ENCODE peak calls at places on chromosomes 2 and 18, in eight cellular contexts. One of them, this sample, is unnamed.

GRCh38 chr18:26549103-26549485 is 741 bp upstream of the KCTD1 start:
- DNase-seq in amniotic stem cell: no peak
- DNase-seq in iris pigment epithelial cell: peak; percentile 65
- DNase-seq in PC-9: peak; percentile 45
- DNase-seq in activated CD8-positive, alpha-beta memory T cell treated with anti-CD3 and anti-CD28 coated beads, Interleukin-2, amount 50 U/mL, for 48 hours: peak; percentile 64
- DNase-seq in progenitor cell of endocrine pancreas: peak; percentile 15
- DNase-seq in sciatic nerve: peak; percentile 58
- DNase-seq in endodermal cell: peak; percentile 83
- DNase-seq in this sample: peak; percentile 27

GRCh38 chr18:3454365-3455089 is 4.6 kb downstream of the TGIF1 start:
- DNase-seq in progenitor cell of endocrine pancreas: no peak
- DNase-seq in activated CD8-positive, alpha-beta memory T cell treated with anti-CD3 and anti-CD28 coated beads, Interleukin-2, amount 50 U/mL, for 48 hours: no peak
- DNase-seq in sciatic nerve: no peak
- DNase-seq in endodermal cell: peak; percentile 79
- DNase-seq in iris pigment epithelial cell: peak; percentile 71
- DNase-seq in PC-9: peak; percentile 52
- DNase-seq in amniotic stem cell: no peak
- DNase-seq in this sample: peak; percentile 65

GRCh38 chr18:6714027-6714426 is 15.5 kb upstream of the ARHGAP28 start:
- DNase-seq in amniotic stem cell: no peak
- DNase-seq in PC-9: no peak
- DNase-seq in iris pigment epithelial cell: no peak
- DNase-seq in activated CD8-positive, alpha-beta memory T cell treated with anti-CD3 and anti-CD28 coated beads, Interleukin-2, amount 50 U/mL, for 48 hours: no peak
- DNase-seq in endodermal cell: peak; percentile 56
- DNase-seq in sciatic nerve: no peak
- DNase-seq in progenitor cell of endocrine pancreas: no peak
- DNase-seq in this sample: peak; percentile 10

GRCh38 chr2:158510887-158511286 is 54.1 kb downstream of the PKP4 start:
- DNase-seq in progenitor cell of endocrine pancreas: no peak
- DNase-seq in sciatic nerve: no peak
- DNase-seq in endodermal cell: no peak
- DNase-seq in PC-9: no peak
- DNase-seq in iris pigment epithelial cell: no peak
- DNase-seq in amniotic stem cell: no peak
- DNase-seq in activated CD8-positive, alpha-beta memory T cell treated with anti-CD3 and anti-CD28 coated beads, Interleukin-2, amount 50 U/mL, for 48 hours: no peak
- DNase-seq in this sample: no peak

GRCh38 chr2:134716716-134717585 is 1.8 kb downstream of the TMEM163 start:
- DNase-seq in activated CD8-positive, alpha-beta memory T cell treated with anti-CD3 and anti-CD28 coated beads, Interleukin-2, amount 50 U/mL, for 48 hours: no peak
- DNase-seq in sciatic nerve: no peak
- DNase-seq in amniotic stem cell: no peak
- DNase-seq in progenitor cell of endocrine pancreas: no peak
- DNase-seq in PC-9: no peak
- DNase-seq in iris pigment epithelial cell: no peak
- DNase-seq in endodermal cell: no peak
- DNase-seq in this sample: no peak

GRCh38 chr2:4973354-4973753 is 718.8 kb upstream of the SOX11 start:
- DNase-seq in PC-9: no peak
- DNase-seq in sciatic nerve: no peak
- DNase-seq in progenitor cell of endocrine pancreas: no peak
- DNase-seq in amniotic stem cell: no peak
- DNase-seq in activated CD8-positive, alpha-beta memory T cell treated with anti-CD3 and anti-CD28 coated beads, Interleukin-2, amount 50 U/mL, for 48 hours: no peak
- DNase-seq in iris pigment epithelial cell: no peak
- DNase-seq in endodermal cell: no peak
- DNase-seq in this sample: no peak

GRCh38 chr2:43001787-43002468 is 209.5 kb upstream of the HAAO start:
- DNase-seq in activated CD8-positive, alpha-beta memory T cell treated with anti-CD3 and anti-CD28 coated beads, Interleukin-2, amount 50 U/mL, for 48 hours: peak; percentile 29
- DNase-seq in iris pigment epithelial cell: no peak
- DNase-seq in progenitor cell of endocrine pancreas: no peak
- DNase-seq in endodermal cell: peak; percentile 17
- DNase-seq in sciatic nerve: no peak
- DNase-seq in amniotic stem cell: no peak
- DNase-seq in PC-9: no peak
- DNase-seq in this sample: no peak

GRCh38 chr2:154623819-154624218 is 74.7 kb upstream of the KCNJ3 start:
- DNase-seq in sciatic nerve: no peak
- DNase-seq in PC-9: no peak
- DNase-seq in progenitor cell of endocrine pancreas: peak; percentile 16
- DNase-seq in endodermal cell: peak; percentile 82
- DNase-seq in iris pigment epithelial cell: peak; percentile 35
- DNase-seq in amniotic stem cell: no peak
- DNase-seq in activated CD8-positive, alpha-beta memory T cell treated with anti-CD3 and anti-CD28 coated beads, Interleukin-2, amount 50 U/mL, for 48 hours: no peak
- DNase-seq in this sample: peak; percentile 3

GRCh38 chr2:124838426-124838825 is 813.3 kb downstream of the CNTNAP5 start:
- DNase-seq in endodermal cell: no peak
- DNase-seq in activated CD8-positive, alpha-beta memory T cell treated with anti-CD3 and anti-CD28 coated beads, Interleukin-2, amount 50 U/mL, for 48 hours: no peak
- DNase-seq in PC-9: peak; percentile 11
- DNase-seq in amniotic stem cell: no peak
- DNase-seq in progenitor cell of endocrine pancreas: no peak
- DNase-seq in sciatic nerve: no peak
- DNase-seq in iris pigment epithelial cell: no peak
- DNase-seq in this sample: no peak

GRCh38 chr2:205704101-205704741 is 21.9 kb downstream of the NRP2 start:
- DNase-seq in progenitor cell of endocrine pancreas: no peak
- DNase-seq in PC-9: no peak
- DNase-seq in amniotic stem cell: no peak
- DNase-seq in iris pigment epithelial cell: peak; percentile 84
- DNase-seq in sciatic nerve: no peak
- DNase-seq in endodermal cell: peak; percentile 54
- DNase-seq in activated CD8-positive, alpha-beta memory T cell treated with anti-CD3 and anti-CD28 coated beads, Interleukin-2, amount 50 U/mL, for 48 hours: no peak
- DNase-seq in this sample: peak; percentile 89

GRCh38 chr2:144548088-144548487 is 28.2 kb upstream of the ZEB2 start:
- DNase-seq in endodermal cell: no peak
- DNase-seq in PC-9: no peak
- DNase-seq in sciatic nerve: no peak
- DNase-seq in progenitor cell of endocrine pancreas: no peak
- DNase-seq in amniotic stem cell: no peak
- DNase-seq in activated CD8-positive, alpha-beta memory T cell treated with anti-CD3 and anti-CD28 coated beads, Interleukin-2, amount 50 U/mL, for 48 hours: no peak
- DNase-seq in iris pigment epithelial cell: no peak
- DNase-seq in this sample: no peak

GRCh38 chr2:62306751-62307468 is 111.0 kb downstream of the B3GNT2 start:
- DNase-seq in amniotic stem cell: no peak
- DNase-seq in activated CD8-positive, alpha-beta memory T cell treated with anti-CD3 and anti-CD28 coated beads, Interleukin-2, amount 50 U/mL, for 48 hours: peak; percentile 75
- DNase-seq in progenitor cell of endocrine pancreas: no peak
- DNase-seq in PC-9: peak; percentile 99
- DNase-seq in sciatic nerve: no peak
- DNase-seq in endodermal cell: peak; percentile 59
- DNase-seq in iris pigment epithelial cell: peak; percentile 50
- DNase-seq in this sample: peak; percentile 62

GRCh38 chr2:43340945-43341356 is 114.5 kb upstream of the ZFP36L2 start:
- DNase-seq in sciatic nerve: no peak
- DNase-seq in PC-9: peak; percentile 76
- DNase-seq in amniotic stem cell: no peak
- DNase-seq in endodermal cell: no peak
- DNase-seq in iris pigment epithelial cell: peak; percentile 72
- DNase-seq in activated CD8-positive, alpha-beta memory T cell treated with anti-CD3 and anti-CD28 coated beads, Interleukin-2, amount 50 U/mL, for 48 hours: no peak
- DNase-seq in progenitor cell of endocrine pancreas: no peak
- DNase-seq in this sample: peak; percentile 52

GRCh38 chr2:11493282-11493681 is 27.3 kb upstream of the E2F6 start:
- DNase-seq in amniotic stem cell: no peak
- DNase-seq in endodermal cell: no peak
- DNase-seq in progenitor cell of endocrine pancreas: no peak
- DNase-seq in sciatic nerve: no peak
- DNase-seq in iris pigment epithelial cell: no peak
- DNase-seq in activated CD8-positive, alpha-beta memory T cell treated with anti-CD3 and anti-CD28 coated beads, Interleukin-2, amount 50 U/mL, for 48 hours: no peak
- DNase-seq in PC-9: no peak
- DNase-seq in this sample: no peak

GRCh38 chr2:72745679-72746368 is 80.0 kb downstream of the EXOC6B start:
- DNase-seq in activated CD8-positive, alpha-beta memory T cell treated with anti-CD3 and anti-CD28 coated beads, Interleukin-2, amount 50 U/mL, for 48 hours: no peak
- DNase-seq in endodermal cell: no peak
- DNase-seq in amniotic stem cell: peak; percentile 19
- DNase-seq in progenitor cell of endocrine pancreas: no peak
- DNase-seq in iris pigment epithelial cell: peak; percentile 78
- DNase-seq in sciatic nerve: no peak
- DNase-seq in PC-9: peak; percentile 62
- DNase-seq in this sample: peak; percentile 76

GRCh38 chr2:8253781-8254180 is 428.1 kb upstream of the ID2 start:
- DNase-seq in PC-9: no peak
- DNase-seq in activated CD8-positive, alpha-beta memory T cell treated with anti-CD3 and anti-CD28 coated beads, Interleukin-2, amount 50 U/mL, for 48 hours: no peak
- DNase-seq in iris pigment epithelial cell: no peak
- DNase-seq in sciatic nerve: no peak
- DNase-seq in endodermal cell: peak; percentile 75
- DNase-seq in amniotic stem cell: no peak
- DNase-seq in progenitor cell of endocrine pancreas: no peak
- DNase-seq in this sample: no peak

GRCh38 chr2:38159171-38159570 is 83.2 kb upstream of the CYP1B1 start:
- DNase-seq in iris pigment epithelial cell: no peak
- DNase-seq in activated CD8-positive, alpha-beta memory T cell treated with anti-CD3 and anti-CD28 coated beads, Interleukin-2, amount 50 U/mL, for 48 hours: no peak
- DNase-seq in progenitor cell of endocrine pancreas: no peak
- DNase-seq in sciatic nerve: no peak
- DNase-seq in amniotic stem cell: no peak
- DNase-seq in endodermal cell: no peak
- DNase-seq in PC-9: no peak
- DNase-seq in this sample: no peak

GRCh38 chr2:238494573-238494961 is 67.8 kb downstream of the ASB1 start:
- DNase-seq in endodermal cell: no peak
- DNase-seq in PC-9: no peak
- DNase-seq in iris pigment epithelial cell: no peak
- DNase-seq in activated CD8-positive, alpha-beta memory T cell treated with anti-CD3 and anti-CD28 coated beads, Interleukin-2, amount 50 U/mL, for 48 hours: no peak
- DNase-seq in progenitor cell of endocrine pancreas: no peak
- DNase-seq in amniotic stem cell: no peak
- DNase-seq in sciatic nerve: no peak
- DNase-seq in this sample: no peak

GRCh38 chr2:191250400-191250799 is 5.2 kb downstream of the MYO1B start:
- DNase-seq in endodermal cell: no peak
- DNase-seq in PC-9: no peak
- DNase-seq in sciatic nerve: no peak
- DNase-seq in amniotic stem cell: no peak
- DNase-seq in progenitor cell of endocrine pancreas: no peak
- DNase-seq in activated CD8-positive, alpha-beta memory T cell treated with anti-CD3 and anti-CD28 coated beads, Interleukin-2, amount 50 U/mL, for 48 hours: no peak
- DNase-seq in iris pigment epithelial cell: peak; percentile 63
- DNase-seq in this sample: peak; percentile 32